ENCODE peak calls at places on chromosome 11, in seven cellular contexts. One of them, this sample, is unnamed. For H3K27me3, the result is how much of the 10 kb centered on the place peaks cover.

GRCh38 chr11:108369064-108369463 is 98.3 kb downstream of the C11orf65 start:
- DNase-seq in GM12878: no peak
- DNase-seq in body of pancreas: no peak
- DNase-seq in H1: no peak
- DNase-seq in Peyer's patch: no peak
- DNase-seq in AG04450: no peak
- DNase-seq in MG63: no peak
- DNase-seq in this sample: no peak

GRCh38 chr11:32891657-32892354 is 805 bp upstream of the QSER1 start:
- DNase-seq in Peyer's patch: no peak
- DNase-seq in MG63: no peak
- DNase-seq in AG04450: no peak
- DNase-seq in body of pancreas: no peak
- DNase-seq in GM12878: no peak
- DNase-seq in H1: no peak
- DNase-seq in this sample: no peak

GRCh38 chr11:69005631-69006368 is 7.2 kb downstream of the MRGPRF start:
- DNase-seq in H1: no peak
- DNase-seq in Peyer's patch: peak
- DNase-seq in GM12878: no peak
- DNase-seq in body of pancreas: no peak
- DNase-seq in AG04450: no peak
- DNase-seq in MG63: no peak
- DNase-seq in this sample: no peak

GRCh38 chr11:88535266-88535665 is 197.7 kb upstream of the CTSC start:
- DNase-seq in MG63: no peak
- DNase-seq in H1: no peak
- DNase-seq in body of pancreas: no peak
- DNase-seq in Peyer's patch: no peak
- DNase-seq in AG04450: no peak
- DNase-seq in GM12878: no peak
- DNase-seq in this sample: no peak

GRCh38 chr11:73983764-73984543 is 1.3 kb upstream of the UCP2 start:
- DNase-seq in GM12878: no peak
- DNase-seq in MG63: no peak
- DNase-seq in body of pancreas: no peak
- DNase-seq in Peyer's patch: no peak
- DNase-seq in AG04450: no peak
- DNase-seq in H1: no peak
- DNase-seq in this sample: no peak

GRCh38 chr11:111236355-111236754 is 9.2 kb upstream of the POU2AF2 start:
- DNase-seq in body of pancreas: no peak
- DNase-seq in Peyer's patch: no peak
- DNase-seq in MG63: no peak
- DNase-seq in AG04450: no peak
- DNase-seq in GM12878: no peak
- DNase-seq in H1: no peak
- DNase-seq in this sample: no peak

GRCh38 chr11:123173040-123173855 is 21.8 kb downstream of the CLMP start:
- DNase-seq in body of pancreas: no peak
- DNase-seq in MG63: peak
- DNase-seq in AG04450: peak
- DNase-seq in Peyer's patch: no peak
- DNase-seq in H1: no peak
- DNase-seq in GM12878: no peak
- DNase-seq in this sample: no peak

GRCh38 chr11:126317681-126318641 is 14.1 kb downstream of the DCPS start:
- DNase-seq in body of pancreas: peak
- DNase-seq in GM12878: no peak
- DNase-seq in H1: no peak
- DNase-seq in AG04450: no peak
- DNase-seq in Peyer's patch: peak
- DNase-seq in MG63: peak
- DNase-seq in this sample: no peak

GRCh38 chr11:110812334-110812733 is 100.1 kb upstream of the ARHGAP20 start:
- DNase-seq in MG63: no peak
- DNase-seq in AG04450: no peak
- DNase-seq in Peyer's patch: no peak
- DNase-seq in GM12878: no peak
- DNase-seq in body of pancreas: no peak
- DNase-seq in H1: no peak
- DNase-seq in this sample: no peak

GRCh38 chr11:61718613-61719302 is 33.7 kb upstream of the MYRF start:
- DNase-seq in MG63: no peak
- DNase-seq in AG04450: peak
- DNase-seq in H1: peak
- DNase-seq in body of pancreas: no peak
- DNase-seq in GM12878: no peak
- DNase-seq in Peyer's patch: no peak
- DNase-seq in this sample: no peak

GRCh38 chr11:126332221-126332711 is 23.2 kb upstream of the ST3GAL4 start:
- DNase-seq in H1: no peak
- DNase-seq in MG63: peak
- DNase-seq in body of pancreas: no peak
- DNase-seq in AG04450: peak
- DNase-seq in Peyer's patch: peak
- DNase-seq in GM12878: no peak
- DNase-seq in this sample: no peak

GRCh38 chr11:110979696-110980095 is 265.8 kb upstream of the POU2AF2 start:
- DNase-seq in GM12878: no peak
- DNase-seq in AG04450: no peak
- DNase-seq in H1: no peak
- DNase-seq in MG63: peak
- DNase-seq in Peyer's patch: no peak
- DNase-seq in body of pancreas: no peak
- DNase-seq in this sample: no peak

GRCh38 chr11:68261006-68261405 is 10.8 kb downstream of the C11orf24 start:
- DNase-seq in Peyer's patch: no peak
- DNase-seq in body of pancreas: no peak
- DNase-seq in AG04450: no peak
- DNase-seq in MG63: no peak
- DNase-seq in H1: no peak
- DNase-seq in GM12878: no peak
- DNase-seq in this sample: no peak

GRCh38 chr11:60926500-60926899 is 2.2 kb downstream of the TMEM132A start:
- DNase-seq in H1: no peak
- DNase-seq in body of pancreas: no peak
- DNase-seq in GM12878: no peak
- DNase-seq in MG63: no peak
- DNase-seq in Peyer's patch: peak
- DNase-seq in AG04450: no peak
- DNase-seq in this sample: no peak

GRCh38 chr11:12162652-12163051 is 52.3 kb downstream of the MICAL2 start:
- DNase-seq in body of pancreas: no peak
- DNase-seq in MG63: no peak
- DNase-seq in GM12878: no peak
- DNase-seq in Peyer's patch: no peak
- DNase-seq in H1: no peak
- DNase-seq in AG04450: no peak
- DNase-seq in this sample: no peak

GRCh38 chr11:118605116-118605867 is 2.1 kb upstream of the PHLDB1 start:
- DNase-seq in H1: no peak
- DNase-seq in Peyer's patch: no peak
- DNase-seq in GM12878: no peak
- DNase-seq in AG04450: peak
- DNase-seq in body of pancreas: peak
- DNase-seq in MG63: peak
- DNase-seq in this sample: no peak

GRCh38 chr11:122248130-122248529 is 132.1 kb upstream of the BLID start:
- DNase-seq in GM12878: no peak
- DNase-seq in AG04450: no peak
- DNase-seq in Peyer's patch: no peak
- DNase-seq in H1: no peak
- DNase-seq in MG63: no peak
- DNase-seq in body of pancreas: peak
- DNase-seq in this sample: no peak

GRCh38 chr11:116973270-116973669 is 125.0 kb downstream of the SIK3 start:
- DNase-seq in MG63: no peak
- DNase-seq in GM12878: no peak
- DNase-seq in body of pancreas: no peak
- DNase-seq in Peyer's patch: no peak
- DNase-seq in H1: no peak
- DNase-seq in AG04450: no peak
- DNase-seq in this sample: no peak

GRCh38 chr11:67545280-67545679 is 22.0 kb upstream of the CABP2 start:
- DNase-seq in MG63: no peak
- DNase-seq in GM12878: no peak
- DNase-seq in body of pancreas: peak
- DNase-seq in H1: no peak
- DNase-seq in AG04450: no peak
- DNase-seq in Peyer's patch: peak
- DNase-seq in this sample: no peak

GRCh38 chr11:112320668-112321067 is 60.0 kb upstream of the PLET1 start:
- DNase-seq in Peyer's patch: no peak
- DNase-seq in AG04450: peak
- DNase-seq in GM12878: no peak
- DNase-seq in H1: no peak
- DNase-seq in MG63: no peak
- DNase-seq in body of pancreas: peak
- DNase-seq in this sample: no peak

GRCh38 chr11:107898270-107898669 is 30.0 kb upstream of the RAB39A start:
- DNase-seq in Peyer's patch: no peak
- DNase-seq in AG04450: peak
- DNase-seq in GM12878: peak
- DNase-seq in H1: no peak
- DNase-seq in body of pancreas: no peak
- DNase-seq in MG63: no peak
- DNase-seq in this sample: no peak

GRCh38 chr11:128509990-128510389 is 77.4 kb downstream of the ETS1 start:
- DNase-seq in H1: no peak
- DNase-seq in GM12878: no peak
- DNase-seq in MG63: no peak
- DNase-seq in Peyer's patch: no peak
- DNase-seq in AG04450: no peak
- DNase-seq in body of pancreas: no peak
- DNase-seq in this sample: no peak
- H3K27me3 ChIP-seq in H1: under half
- H3K27me3 ChIP-seq in GM12878: under half
- H3K27me3 ChIP-seq in MG63: under half
- H3K27me3 ChIP-seq in Peyer's patch: under half
- H3K27me3 ChIP-seq in AG04450: under half
- H3K27me3 ChIP-seq in body of pancreas: under half
- H3K27me3 ChIP-seq in this sample: under half

GRCh38 chr11:130214861-130215530 is 55.4 kb downstream of the ST14 start:
- DNase-seq in GM12878: no peak
- DNase-seq in body of pancreas: peak
- DNase-seq in AG04450: no peak
- DNase-seq in H1: no peak
- DNase-seq in Peyer's patch: peak
- DNase-seq in MG63: no peak
- DNase-seq in this sample: no peak
- H3K27me3 ChIP-seq in GM12878: under half
- H3K27me3 ChIP-seq in body of pancreas: under half
- H3K27me3 ChIP-seq in AG04450: under half
- H3K27me3 ChIP-seq in H1: under half
- H3K27me3 ChIP-seq in Peyer's patch: under half
- H3K27me3 ChIP-seq in MG63: under half
- H3K27me3 ChIP-seq in this sample: under half

GRCh38 chr11:101128571-101129202 is 926 bp downstream of the PGR start:
- DNase-seq in body of pancreas: no peak
- DNase-seq in GM12878: no peak
- DNase-seq in MG63: no peak
- DNase-seq in H1: peak
- DNase-seq in Peyer's patch: no peak
- DNase-seq in AG04450: no peak
- DNase-seq in this sample: peak

GRCh38 chr11:101126551-101127347 is 2.9 kb downstream of the PGR start:
- DNase-seq in body of pancreas: no peak
- DNase-seq in AG04450: no peak
- DNase-seq in GM12878: no peak
- DNase-seq in MG63: peak
- DNase-seq in H1: peak
- DNase-seq in Peyer's patch: no peak
- DNase-seq in this sample: no peak

GRCh38 chr11:101129203-101129943 is at the start of gene PGR:
- DNase-seq in Peyer's patch: peak
- DNase-seq in MG63: peak
- DNase-seq in GM12878: no peak
- DNase-seq in H1: peak
- DNase-seq in body of pancreas: peak
- DNase-seq in AG04450: no peak
- DNase-seq in this sample: no peak

GRCh38 chr11:101127699-101128570 is 1.7 kb downstream of the PGR start:
- DNase-seq in MG63: peak
- DNase-seq in Peyer's patch: peak
- DNase-seq in AG04450: no peak
- DNase-seq in body of pancreas: peak
- DNase-seq in H1: peak
- DNase-seq in GM12878: no peak
- DNase-seq in this sample: peak

DNA sequence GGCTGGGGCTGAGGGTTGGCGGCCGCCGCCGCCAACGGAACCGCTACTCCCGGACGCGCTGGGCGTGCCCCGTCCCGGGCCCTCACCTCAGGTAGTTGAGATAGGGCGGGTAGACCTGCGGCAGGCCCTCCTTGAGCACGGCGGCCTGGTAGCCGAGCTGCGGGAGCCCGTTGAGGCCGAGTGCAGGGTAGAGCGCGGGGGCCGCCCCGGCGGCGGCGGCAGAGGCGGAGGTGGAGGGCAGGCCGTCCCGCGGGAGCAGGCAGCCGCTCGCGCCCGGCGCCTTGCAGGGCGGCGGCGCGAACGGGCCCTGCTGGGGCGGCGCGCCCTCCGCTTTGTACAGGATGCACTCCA is 2.3 kb downstream of the PGR start:
- DNase-seq in body of pancreas: peak
- DNase-seq in AG04450: no peak
- DNase-seq in GM12878: no peak
- DNase-seq in Peyer's patch: no peak
- DNase-seq in MG63: peak
- DNase-seq in H1: peak
- DNase-seq in this sample: peak
- H3K27me3 ChIP-seq in body of pancreas: under half
- H3K27me3 ChIP-seq in AG04450: under half
- H3K27me3 ChIP-seq in GM12878: under half
- H3K27me3 ChIP-seq in Peyer's patch: under half
- H3K27me3 ChIP-seq in MG63: half or more
- H3K27me3 ChIP-seq in H1: half or more
- H3K27me3 ChIP-seq in this sample: under half

GRCh38 chr11:76783294-76783900 is at the start of gene TSKU:
- DNase-seq in body of pancreas: no peak
- DNase-seq in GM12878: no peak
- DNase-seq in MG63: no peak
- DNase-seq in H1: peak
- DNase-seq in Peyer's patch: no peak
- DNase-seq in AG04450: no peak
- DNase-seq in this sample: no peak

GRCh38 chr11:76783901-76784813 is 1.0 kb downstream of the TSKU start:
- DNase-seq in H1: peak
- DNase-seq in body of pancreas: peak
- DNase-seq in MG63: peak
- DNase-seq in Peyer's patch: peak
- DNase-seq in AG04450: no peak
- DNase-seq in GM12878: no peak
- DNase-seq in this sample: no peak

GRCh38 chr11:76781046-76781801 is 1.9 kb upstream of the TSKU start:
- DNase-seq in body of pancreas: no peak
- DNase-seq in AG04450: no peak
- DNase-seq in MG63: no peak
- DNase-seq in H1: no peak
- DNase-seq in Peyer's patch: peak
- DNase-seq in GM12878: no peak
- DNase-seq in this sample: no peak

GRCh38 chr11:76782526-76783293 is 446 bp upstream of the TSKU start:
- DNase-seq in H1: no peak
- DNase-seq in Peyer's patch: peak
- DNase-seq in MG63: peak
- DNase-seq in AG04450: peak
- DNase-seq in body of pancreas: peak
- DNase-seq in GM12878: no peak
- DNase-seq in this sample: peak

GRCh38 chr11:76781861-76782500 is 1.2 kb upstream of the TSKU start:
- DNase-seq in MG63: no peak
- DNase-seq in body of pancreas: no peak
- DNase-seq in GM12878: no peak
- DNase-seq in H1: no peak
- DNase-seq in AG04450: no peak
- DNase-seq in Peyer's patch: no peak
- DNase-seq in this sample: no peak
- H3K27me3 ChIP-seq in MG63: under half
- H3K27me3 ChIP-seq in body of pancreas: under half
- H3K27me3 ChIP-seq in GM12878: under half
- H3K27me3 ChIP-seq in H1: under half
- H3K27me3 ChIP-seq in AG04450: under half
- H3K27me3 ChIP-seq in Peyer's patch: under half
- H3K27me3 ChIP-seq in this sample: under half

This sample was measured in GM06990.